ENCODE peak calls at places on chromosomes 4 and X, in nine cellular contexts. One of them, this sample, is unnamed. For H3K4me1 and H3K9me3, the result is how much of the 10 kb centered on the place peaks cover.

GRCh38 chr4:130359537-130359936 is 1263.6 kb downstream of the C4orf33 start:
- DNase-seq in neuronal stem cell: no peak
- DNase-seq in H9: no peak
- DNase-seq in right cardiac atrium: no peak
- DNase-seq in endothelial cell of umbilical vein: peak
- DNase-seq in thyroid gland: no peak
- DNase-seq in A673: peak
- DNase-seq in tibial artery: no peak
- DNase-seq in A549: no peak
- DNase-seq in this sample: no peak

GRCh38 chr4:141058739-141059507 is 74.3 kb downstream of the RNF150 start:
- DNase-seq in A549: no peak
- DNase-seq in H9: no peak
- DNase-seq in A673: no peak
- DNase-seq in endothelial cell of umbilical vein: no peak
- DNase-seq in thyroid gland: no peak
- DNase-seq in right cardiac atrium: no peak
- DNase-seq in neuronal stem cell: no peak
- DNase-seq in tibial artery: no peak
- DNase-seq in this sample: no peak

GRCh38 chrX:154409222-154409871 is at the start of gene DNASE1L1:
- DNase-seq in H9: peak
- DNase-seq in thyroid gland: peak
- DNase-seq in A673: no peak
- DNase-seq in right cardiac atrium: peak
- DNase-seq in A549: peak
- DNase-seq in endothelial cell of umbilical vein: peak
- DNase-seq in neuronal stem cell: peak
- DNase-seq in tibial artery: peak
- DNase-seq in this sample: peak

GRCh38 chr4:186260504-186261448 is 5.2 kb upstream of the F11 start:
- DNase-seq in H9: no peak
- DNase-seq in neuronal stem cell: no peak
- DNase-seq in right cardiac atrium: no peak
- DNase-seq in tibial artery: no peak
- DNase-seq in A673: no peak
- DNase-seq in A549: no peak
- DNase-seq in endothelial cell of umbilical vein: no peak
- DNase-seq in thyroid gland: no peak
- DNase-seq in this sample: peak

GRCh38 chr4:53959373-53959772 is 105.0 kb downstream of the CHIC2 start:
- DNase-seq in endothelial cell of umbilical vein: no peak
- DNase-seq in neuronal stem cell: no peak
- DNase-seq in right cardiac atrium: no peak
- DNase-seq in A673: no peak
- DNase-seq in tibial artery: no peak
- DNase-seq in thyroid gland: no peak
- DNase-seq in A549: no peak
- DNase-seq in H9: no peak
- DNase-seq in this sample: no peak

GRCh38 chrX:8731579-8732395 is at the start of gene ANOS1:
- DNase-seq in endothelial cell of umbilical vein: peak
- DNase-seq in H9: peak
- DNase-seq in right cardiac atrium: peak
- DNase-seq in neuronal stem cell: peak
- DNase-seq in tibial artery: peak
- DNase-seq in A549: no peak
- DNase-seq in thyroid gland: peak
- DNase-seq in A673: peak
- DNase-seq in this sample: peak

GRCh38 chrX:45240334-45240733 is 39.7 kb upstream of the DIPK2B start:
- DNase-seq in A549: no peak
- DNase-seq in A673: peak
- DNase-seq in neuronal stem cell: no peak
- DNase-seq in tibial artery: no peak
- DNase-seq in endothelial cell of umbilical vein: peak
- DNase-seq in thyroid gland: no peak
- DNase-seq in right cardiac atrium: no peak
- DNase-seq in H9: no peak
- DNase-seq in this sample: no peak

GRCh38 chr4:109432676-109433075 is 939 bp upstream of the SEC24B start:
- DNase-seq in A673: peak
- DNase-seq in neuronal stem cell: no peak
- DNase-seq in thyroid gland: no peak
- DNase-seq in A549: no peak
- DNase-seq in H9: no peak
- DNase-seq in tibial artery: no peak
- DNase-seq in right cardiac atrium: no peak
- DNase-seq in endothelial cell of umbilical vein: peak
- DNase-seq in this sample: no peak

GRCh38 chr4:107862658-107863057 is 37.9 kb downstream of the SGMS2 start:
- DNase-seq in tibial artery: no peak
- DNase-seq in H9: no peak
- DNase-seq in A673: no peak
- DNase-seq in neuronal stem cell: no peak
- DNase-seq in right cardiac atrium: no peak
- DNase-seq in endothelial cell of umbilical vein: peak
- DNase-seq in A549: peak
- DNase-seq in thyroid gland: no peak
- DNase-seq in this sample: no peak

GRCh38 chr4:184688447-184688846 is 38.9 kb downstream of the PRIMPOL start:
- DNase-seq in H9: peak
- DNase-seq in tibial artery: no peak
- DNase-seq in right cardiac atrium: no peak
- DNase-seq in neuronal stem cell: no peak
- DNase-seq in A549: peak
- DNase-seq in endothelial cell of umbilical vein: peak
- DNase-seq in thyroid gland: no peak
- DNase-seq in A673: peak
- DNase-seq in this sample: no peak

GRCh38 chrX:14235004-14235403 is 205.3 kb upstream of the GEMIN8 start:
- DNase-seq in A673: no peak
- DNase-seq in tibial artery: no peak
- DNase-seq in thyroid gland: no peak
- DNase-seq in H9: no peak
- DNase-seq in right cardiac atrium: no peak
- DNase-seq in endothelial cell of umbilical vein: no peak
- DNase-seq in neuronal stem cell: no peak
- DNase-seq in A549: no peak
- DNase-seq in this sample: no peak

GRCh38 chrX:38192007-38192625 is 28.6 kb downstream of the SRPX start:
- DNase-seq in neuronal stem cell: no peak
- DNase-seq in A673: peak
- DNase-seq in endothelial cell of umbilical vein: peak
- DNase-seq in thyroid gland: peak
- DNase-seq in right cardiac atrium: peak
- DNase-seq in H9: peak
- DNase-seq in A549: no peak
- DNase-seq in tibial artery: no peak
- DNase-seq in this sample: peak

DNA sequence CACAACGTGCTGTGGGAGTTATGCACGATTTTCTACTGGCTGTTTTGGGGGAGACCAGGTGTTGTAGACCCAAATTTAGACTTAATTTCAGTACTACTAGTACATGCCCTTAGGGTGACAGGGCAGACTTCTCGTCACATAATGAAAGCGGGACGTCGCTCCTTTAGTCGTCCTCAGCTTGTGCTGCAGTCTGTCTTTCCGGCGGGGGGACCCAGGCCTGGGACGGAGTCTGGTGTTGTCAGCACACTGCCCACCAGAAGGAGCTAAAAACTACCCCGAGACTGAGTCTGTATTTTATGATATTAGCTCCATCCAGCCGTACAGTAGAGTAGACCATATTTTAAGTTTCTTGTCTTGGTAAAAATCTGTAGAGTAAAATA is 35.5 kb downstream of the NOP14 start:
- DNase-seq in right cardiac atrium: no peak
- DNase-seq in H9: no peak
- DNase-seq in thyroid gland: no peak
- DNase-seq in A673: no peak
- DNase-seq in tibial artery: peak
- DNase-seq in endothelial cell of umbilical vein: no peak
- DNase-seq in neuronal stem cell: no peak
- DNase-seq in A549: no peak
- DNase-seq in this sample: no peak
- H3K4me1 ChIP-seq in right cardiac atrium: under half
- H3K4me1 ChIP-seq in H9: under half
- H3K4me1 ChIP-seq in thyroid gland: under half
- H3K4me1 ChIP-seq in A673: under half
- H3K4me1 ChIP-seq in tibial artery: under half
- H3K4me1 ChIP-seq in endothelial cell of umbilical vein: under half
- H3K4me1 ChIP-seq in neuronal stem cell: under half
- H3K4me1 ChIP-seq in A549: under half
- H3K4me1 ChIP-seq in this sample: under half

GRCh38 chrX:39728852-39729587 is 368.7 kb downstream of the BCOR start:
- DNase-seq in thyroid gland: no peak
- DNase-seq in tibial artery: no peak
- DNase-seq in endothelial cell of umbilical vein: no peak
- DNase-seq in A549: no peak
- DNase-seq in A673: no peak
- DNase-seq in neuronal stem cell: no peak
- DNase-seq in H9: no peak
- DNase-seq in right cardiac atrium: no peak
- DNase-seq in this sample: no peak
- H3K27ac ChIP-seq in thyroid gland: no peak
- H3K27ac ChIP-seq in tibial artery: no peak
- H3K27ac ChIP-seq in endothelial cell of umbilical vein: no peak
- H3K27ac ChIP-seq in A549: no peak
- H3K27ac ChIP-seq in A673: no peak
- H3K27ac ChIP-seq in neuronal stem cell: no peak
- H3K27ac ChIP-seq in H9: no peak
- H3K27ac ChIP-seq in right cardiac atrium: no peak
- H3K27ac ChIP-seq in this sample: no peak

GRCh38 chr4:256492-256891 is 48.8 kb downstream of the ZNF732 start:
- DNase-seq in H9: no peak
- DNase-seq in thyroid gland: no peak
- DNase-seq in neuronal stem cell: no peak
- DNase-seq in tibial artery: no peak
- DNase-seq in endothelial cell of umbilical vein: no peak
- DNase-seq in A549: no peak
- DNase-seq in A673: no peak
- DNase-seq in right cardiac atrium: peak
- DNase-seq in this sample: no peak
- H3K9me3 ChIP-seq in H9: half or more
- H3K9me3 ChIP-seq in thyroid gland: under half
- H3K9me3 ChIP-seq in neuronal stem cell: half or more
- H3K9me3 ChIP-seq in tibial artery: half or more
- H3K9me3 ChIP-seq in endothelial cell of umbilical vein: under half
- H3K9me3 ChIP-seq in A549: under half
- H3K9me3 ChIP-seq in A673: half or more
- H3K9me3 ChIP-seq in right cardiac atrium: under half
- H3K9me3 ChIP-seq in this sample: under half

GRCh38 chrX:41095174-41095573 is 9.9 kb downstream of the USP9X start:
- DNase-seq in right cardiac atrium: no peak
- DNase-seq in H9: no peak
- DNase-seq in endothelial cell of umbilical vein: no peak
- DNase-seq in A673: no peak
- DNase-seq in tibial artery: no peak
- DNase-seq in A549: no peak
- DNase-seq in thyroid gland: no peak
- DNase-seq in neuronal stem cell: no peak
- DNase-seq in this sample: no peak
- H3K4me1 ChIP-seq in right cardiac atrium: under half
- H3K4me1 ChIP-seq in H9: under half
- H3K4me1 ChIP-seq in endothelial cell of umbilical vein: under half
- H3K4me1 ChIP-seq in A673: under half
- H3K4me1 ChIP-seq in tibial artery: under half
- H3K4me1 ChIP-seq in A549: half or more
- H3K4me1 ChIP-seq in thyroid gland: under half
- H3K4me1 ChIP-seq in neuronal stem cell: under half
- H3K4me1 ChIP-seq in this sample: under half

GRCh38 chrX:20374866-20375530 is 108.3 kb upstream of the RPS6KA3 start:
- DNase-seq in neuronal stem cell: no peak
- DNase-seq in H9: no peak
- DNase-seq in right cardiac atrium: no peak
- DNase-seq in A673: no peak
- DNase-seq in endothelial cell of umbilical vein: no peak
- DNase-seq in tibial artery: no peak
- DNase-seq in thyroid gland: no peak
- DNase-seq in A549: no peak
- DNase-seq in this sample: no peak
- H3K27ac ChIP-seq in neuronal stem cell: no peak
- H3K27ac ChIP-seq in H9: no peak
- H3K27ac ChIP-seq in right cardiac atrium: no peak
- H3K27ac ChIP-seq in A673: no peak
- H3K27ac ChIP-seq in endothelial cell of umbilical vein: no peak
- H3K27ac ChIP-seq in tibial artery: no peak
- H3K27ac ChIP-seq in thyroid gland: no peak
- H3K27ac ChIP-seq in A549: peak
- H3K27ac ChIP-seq in this sample: no peak

GRCh38 chr4:94411296-94411695 is 40.4 kb upstream of the PDLIM5 start:
- DNase-seq in H9: no peak
- DNase-seq in neuronal stem cell: no peak
- DNase-seq in right cardiac atrium: no peak
- DNase-seq in A673: peak
- DNase-seq in endothelial cell of umbilical vein: no peak
- DNase-seq in thyroid gland: no peak
- DNase-seq in A549: no peak
- DNase-seq in tibial artery: no peak
- DNase-seq in this sample: no peak
- H3K9me3 ChIP-seq in H9: under half
- H3K9me3 ChIP-seq in neuronal stem cell: under half
- H3K9me3 ChIP-seq in right cardiac atrium: under half
- H3K9me3 ChIP-seq in A673: under half
- H3K9me3 ChIP-seq in endothelial cell of umbilical vein: under half
- H3K9me3 ChIP-seq in thyroid gland: under half
- H3K9me3 ChIP-seq in A549: under half
- H3K9me3 ChIP-seq in tibial artery: under half
- H3K9me3 ChIP-seq in this sample: under half

This sample was measured in testis.